ENCODE peak calls at places on chromosomes 12 and 14, in five cellular contexts. One of them, this sample, is unnamed.

GRCh38 chr12:105705765-105706164 is 375.3 kb downstream of the C12orf75 start:
- DNase-seq in cardiac muscle cell: peak; percentile 73
- DNase-seq in GM23338: peak; percentile 81
- DNase-seq in transverse colon: peak; percentile 53
- DNase-seq in lung: no peak
- DNase-seq in this sample: peak; percentile 29

GRCh38 chr14:72892103-72892878 is 1.6 kb downstream of the DPF3 start:
- DNase-seq in cardiac muscle cell: peak; percentile 82
- DNase-seq in GM23338: peak; percentile 71
- DNase-seq in transverse colon: peak; percentile 30
- DNase-seq in lung: no peak
- DNase-seq in this sample: peak; percentile 48

GRCh38 chr12:28583771-28584261 is 393.6 kb downstream of the CCDC91 start:
- DNase-seq in cardiac muscle cell: no peak
- DNase-seq in GM23338: peak; percentile 40
- DNase-seq in transverse colon: no peak
- DNase-seq in lung: no peak
- DNase-seq in this sample: no peak

GRCh38 chr14:65948302-65948701 is 535.8 kb downstream of the FUT8 start:
- DNase-seq in cardiac muscle cell: no peak
- DNase-seq in GM23338: peak; percentile 17
- DNase-seq in transverse colon: no peak
- DNase-seq in lung: no peak
- DNase-seq in this sample: no peak

GRCh38 chr12:132238487-132239248 is 90.7 kb downstream of the GALNT9 start:
- DNase-seq in cardiac muscle cell: no peak
- DNase-seq in GM23338: no peak
- DNase-seq in transverse colon: no peak
- DNase-seq in lung: no peak
- DNase-seq in this sample: no peak

GRCh38 chr14:100526057-100526456 is 61.2 kb downstream of the BEGAIN start:
- DNase-seq in cardiac muscle cell: no peak
- DNase-seq in GM23338: no peak
- DNase-seq in transverse colon: no peak
- DNase-seq in lung: no peak
- DNase-seq in this sample: no peak

GRCh38 chr14:67622675-67623074 is 3.0 kb downstream of the ARG2 start:
- DNase-seq in cardiac muscle cell: peak; percentile 86
- DNase-seq in GM23338: peak; percentile 77
- DNase-seq in transverse colon: no peak
- DNase-seq in lung: no peak
- DNase-seq in this sample: no peak

GRCh38 chr12:15842106-15842505 is 40.1 kb upstream of the STRAP start:
- DNase-seq in cardiac muscle cell: no peak
- DNase-seq in GM23338: no peak
- DNase-seq in transverse colon: no peak
- DNase-seq in lung: no peak
- DNase-seq in this sample: no peak

GRCh38 chr14:99524091-99524661 is 43.0 kb downstream of the CCNK start:
- DNase-seq in cardiac muscle cell: no peak
- DNase-seq in GM23338: no peak
- DNase-seq in transverse colon: peak; percentile 41
- DNase-seq in lung: no peak
- DNase-seq in this sample: no peak

GRCh38 chr14:61564623-61565091 is 130.7 kb upstream of the HIF1A start:
- DNase-seq in cardiac muscle cell: no peak
- DNase-seq in GM23338: peak; percentile 17
- DNase-seq in transverse colon: no peak
- DNase-seq in lung: no peak
- DNase-seq in this sample: no peak

GRCh38 chr12:114681149-114681849 is 2.7 kb downstream of the TBX3 start:
- DNase-seq in cardiac muscle cell: no peak
- DNase-seq in GM23338: no peak
- DNase-seq in transverse colon: peak; percentile 40
- DNase-seq in lung: no peak
- DNase-seq in this sample: no peak

GRCh38 chr12:18383203-18383602 is 121.9 kb downstream of the PIK3C2G start:
- DNase-seq in cardiac muscle cell: peak; percentile 49
- DNase-seq in GM23338: peak; percentile 52
- DNase-seq in transverse colon: no peak
- DNase-seq in lung: no peak
- DNase-seq in this sample: no peak

GRCh38 chr14:22740020-22740419 is 26.5 kb upstream of the OXA1L start:
- DNase-seq in cardiac muscle cell: no peak
- DNase-seq in GM23338: no peak
- DNase-seq in transverse colon: no peak
- DNase-seq in lung: no peak
- DNase-seq in this sample: no peak

GRCh38 chr12:16555630-16556029 is 50.3 kb downstream of the LMO3 start:
- DNase-seq in cardiac muscle cell: no peak
- DNase-seq in GM23338: peak; percentile 60
- DNase-seq in transverse colon: no peak
- DNase-seq in lung: no peak
- DNase-seq in this sample: no peak

GRCh38 chr12:106693421-106693820 is 81.1 kb upstream of the RIC8B start:
- DNase-seq in cardiac muscle cell: no peak
- DNase-seq in GM23338: no peak
- DNase-seq in transverse colon: no peak
- DNase-seq in lung: no peak
- DNase-seq in this sample: no peak

GRCh38 chr14:102015771-102016170 is 51.4 kb downstream of the DYNC1H1 start:
- DNase-seq in cardiac muscle cell: no peak
- DNase-seq in GM23338: no peak
- DNase-seq in transverse colon: no peak
- DNase-seq in lung: no peak
- DNase-seq in this sample: no peak
- H3K4me3 ChIP-seq in cardiac muscle cell: no peak overlapping the region
- H3K4me3 ChIP-seq in GM23338: no peak overlapping the region
- H3K4me3 ChIP-seq in transverse colon: no peak overlapping the region
- H3K4me3 ChIP-seq in lung: no peak overlapping the region
- H3K4me3 ChIP-seq in this sample: no peak overlapping the region

DNA sequence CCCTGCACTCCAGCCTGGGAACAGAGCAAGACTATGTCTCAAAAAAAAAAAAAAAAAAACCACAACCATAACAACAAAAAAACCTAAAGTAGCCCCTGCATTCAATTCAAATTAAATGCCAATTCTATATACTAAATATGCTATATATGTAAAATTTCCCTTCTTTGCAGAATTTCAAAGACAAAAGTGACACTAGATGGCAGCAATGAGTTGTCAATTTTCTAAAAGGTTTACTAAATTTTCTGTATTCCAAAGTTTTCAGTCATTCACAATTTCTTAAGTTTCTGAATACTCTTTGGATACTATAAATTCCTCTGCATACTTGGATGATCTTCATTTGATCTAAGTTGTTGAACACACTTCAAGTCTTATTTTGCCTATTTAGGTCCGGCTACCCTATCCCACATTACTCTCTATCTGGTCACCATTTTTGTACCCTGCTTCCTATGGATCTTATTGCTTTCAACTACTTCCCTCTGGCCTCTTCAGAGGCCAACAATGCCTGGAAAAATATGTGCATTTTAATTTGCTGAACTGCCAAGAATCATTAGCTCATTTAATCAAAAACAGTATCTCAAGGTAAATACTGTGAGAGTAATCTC is 27.9 kb downstream of the HNRNPC start:
- DNase-seq in cardiac muscle cell: no peak
- DNase-seq in GM23338: peak; percentile 39
- DNase-seq in transverse colon: no peak
- DNase-seq in lung: no peak
- DNase-seq in this sample: no peak
- TF ChIP-seq CTCF in cardiac muscle cell: peak; percentile 41
- TF ChIP-seq CTCF in GM23338: no peak
- TF ChIP-seq CTCF in transverse colon: peak; percentile 29
- TF ChIP-seq CTCF in lung: no peak
- TF ChIP-seq CTCF in this sample: peak; percentile 36

DNA sequence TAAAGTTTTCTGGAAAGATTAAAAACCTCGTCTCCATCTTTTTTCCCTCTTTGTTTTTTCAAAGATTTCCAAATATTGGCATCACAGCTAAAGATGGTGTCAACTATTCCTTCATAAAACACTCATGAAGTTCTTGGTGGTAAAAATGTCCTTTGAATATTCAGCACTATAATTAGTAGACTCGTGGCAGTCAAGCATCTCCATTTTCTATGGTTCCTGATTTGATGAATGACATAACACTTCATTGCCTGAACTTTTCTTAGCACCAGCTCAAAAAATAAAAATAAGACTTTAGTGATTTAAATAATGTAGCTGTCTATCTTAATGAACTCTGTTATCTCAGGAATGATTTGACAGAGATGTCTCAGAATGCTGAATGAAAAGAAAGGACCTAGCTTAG is 19.7 kb downstream of the UBE2N start:
- DNase-seq in cardiac muscle cell: no peak
- DNase-seq in GM23338: no peak
- DNase-seq in transverse colon: no peak
- DNase-seq in lung: no peak
- DNase-seq in this sample: no peak
- H3K4me1 ChIP-seq in cardiac muscle cell: peaks cover 44% of the 10 kb centered on the region
- H3K4me1 ChIP-seq in GM23338: peaks cover 64% of the 10 kb centered on the region
- H3K4me1 ChIP-seq in transverse colon: peaks cover 28% of the 10 kb centered on the region
- H3K4me1 ChIP-seq in lung: peaks cover 4% of the 10 kb centered on the region
- H3K4me1 ChIP-seq in this sample: peaks cover 7% of the 10 kb centered on the region

GRCh38 chr12:57837779-57838562 is 8.6 kb downstream of the CTDSP2 start:
- DNase-seq in cardiac muscle cell: peak; percentile 55
- DNase-seq in GM23338: peak; percentile 79
- DNase-seq in transverse colon: no peak
- DNase-seq in lung: peak; percentile 82
- DNase-seq in this sample: no peak
- H3K4me3 ChIP-seq in cardiac muscle cell: no peak overlapping the region
- H3K4me3 ChIP-seq in GM23338: peak overlapping the region; percentile 29
- H3K4me3 ChIP-seq in transverse colon: no peak overlapping the region
- H3K4me3 ChIP-seq in lung: no peak overlapping the region
- H3K4me3 ChIP-seq in this sample: no peak overlapping the region

DNA sequence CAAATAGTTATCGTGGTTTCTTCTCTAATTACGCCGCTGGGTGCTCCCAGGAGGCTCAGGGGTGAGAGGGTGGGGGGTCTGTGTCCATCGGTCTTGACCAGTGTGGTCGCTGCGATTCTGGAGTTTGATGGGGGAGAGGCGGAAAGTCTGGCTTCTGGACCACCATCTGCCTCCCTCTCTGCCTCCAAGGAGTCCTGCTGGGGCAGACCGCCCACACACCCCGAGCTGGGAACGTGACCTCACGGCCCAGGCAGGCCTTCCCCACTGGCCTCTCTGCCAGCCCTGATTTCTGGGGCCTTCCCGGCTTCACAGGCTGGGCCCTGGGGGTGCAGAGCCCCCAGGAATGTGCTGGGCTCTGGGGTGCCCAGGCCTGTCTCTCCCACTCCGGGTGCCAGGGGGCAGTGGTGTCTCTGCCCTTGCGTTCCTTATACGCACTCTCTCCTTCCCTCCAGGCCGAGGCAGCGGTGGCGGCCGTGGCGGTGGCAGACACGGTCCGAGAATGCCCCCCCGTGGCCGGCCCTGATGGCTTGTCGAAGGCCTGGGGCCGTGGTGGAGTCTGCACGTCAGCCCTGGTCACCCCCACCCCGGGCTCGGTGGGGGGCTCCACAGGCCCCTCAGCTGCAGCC is 19.0 kb downstream of the KIF26A start:
- DNase-seq in cardiac muscle cell: no peak
- DNase-seq in GM23338: no peak
- DNase-seq in transverse colon: no peak
- DNase-seq in lung: no peak
- DNase-seq in this sample: peak; percentile 80
- TF ChIP-seq CTCF in cardiac muscle cell: no peak
- TF ChIP-seq CTCF in GM23338: peak; percentile 42
- TF ChIP-seq CTCF in transverse colon: no peak
- TF ChIP-seq CTCF in lung: no peak
- TF ChIP-seq CTCF in this sample: peak; percentile 60

DNA sequence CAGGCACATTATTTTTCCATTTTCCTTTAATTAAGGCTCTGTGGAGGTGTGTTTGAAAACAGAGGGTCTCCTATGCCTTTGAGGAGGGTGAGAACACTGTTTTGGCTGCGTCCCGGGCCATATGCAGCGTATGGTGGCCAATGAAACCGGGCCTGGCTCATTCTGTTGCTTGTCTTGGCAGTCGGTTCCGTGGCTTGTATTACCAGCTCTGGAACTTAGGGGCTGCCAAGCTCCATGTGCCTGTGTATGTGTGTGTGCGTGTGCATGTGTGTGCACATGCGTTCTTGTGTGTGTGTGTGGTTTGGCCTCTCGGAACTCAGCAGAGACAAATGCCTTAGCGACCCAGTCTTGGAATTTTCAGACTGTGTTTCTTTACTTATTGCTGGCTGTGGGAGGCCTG is 2.7 kb downstream of the JDP2 start:
- DNase-seq in cardiac muscle cell: no peak
- DNase-seq in GM23338: no peak
- DNase-seq in transverse colon: no peak
- DNase-seq in lung: no peak
- DNase-seq in this sample: no peak
- H3K4me1 ChIP-seq in cardiac muscle cell: peaks cover 25% of the 10 kb centered on the region
- H3K4me1 ChIP-seq in GM23338: peaks cover 25% of the 10 kb centered on the region
- H3K4me1 ChIP-seq in transverse colon: peaks cover 64% of the 10 kb centered on the region
- H3K4me1 ChIP-seq in lung: peaks cover 27% of the 10 kb centered on the region
- H3K4me1 ChIP-seq in this sample: peaks cover 6% of the 10 kb centered on the region

GRCh38 chr12:130714091-130714590 is 2.0 kb downstream of the RIMBP2 start:
- DNase-seq in cardiac muscle cell: peak; percentile 15
- DNase-seq in GM23338: peak; percentile 22
- DNase-seq in transverse colon: no peak
- DNase-seq in lung: no peak
- DNase-seq in this sample: peak; percentile 58
- H3K4me3 ChIP-seq in cardiac muscle cell: peak overlapping the region; percentile 3
- H3K4me3 ChIP-seq in GM23338: peak overlapping the region; percentile 74
- H3K4me3 ChIP-seq in transverse colon: peak overlapping the region; percentile 39
- H3K4me3 ChIP-seq in lung: peak overlapping the region; percentile 7
- H3K4me3 ChIP-seq in this sample: peak overlapping the region; percentile 90

DNA sequence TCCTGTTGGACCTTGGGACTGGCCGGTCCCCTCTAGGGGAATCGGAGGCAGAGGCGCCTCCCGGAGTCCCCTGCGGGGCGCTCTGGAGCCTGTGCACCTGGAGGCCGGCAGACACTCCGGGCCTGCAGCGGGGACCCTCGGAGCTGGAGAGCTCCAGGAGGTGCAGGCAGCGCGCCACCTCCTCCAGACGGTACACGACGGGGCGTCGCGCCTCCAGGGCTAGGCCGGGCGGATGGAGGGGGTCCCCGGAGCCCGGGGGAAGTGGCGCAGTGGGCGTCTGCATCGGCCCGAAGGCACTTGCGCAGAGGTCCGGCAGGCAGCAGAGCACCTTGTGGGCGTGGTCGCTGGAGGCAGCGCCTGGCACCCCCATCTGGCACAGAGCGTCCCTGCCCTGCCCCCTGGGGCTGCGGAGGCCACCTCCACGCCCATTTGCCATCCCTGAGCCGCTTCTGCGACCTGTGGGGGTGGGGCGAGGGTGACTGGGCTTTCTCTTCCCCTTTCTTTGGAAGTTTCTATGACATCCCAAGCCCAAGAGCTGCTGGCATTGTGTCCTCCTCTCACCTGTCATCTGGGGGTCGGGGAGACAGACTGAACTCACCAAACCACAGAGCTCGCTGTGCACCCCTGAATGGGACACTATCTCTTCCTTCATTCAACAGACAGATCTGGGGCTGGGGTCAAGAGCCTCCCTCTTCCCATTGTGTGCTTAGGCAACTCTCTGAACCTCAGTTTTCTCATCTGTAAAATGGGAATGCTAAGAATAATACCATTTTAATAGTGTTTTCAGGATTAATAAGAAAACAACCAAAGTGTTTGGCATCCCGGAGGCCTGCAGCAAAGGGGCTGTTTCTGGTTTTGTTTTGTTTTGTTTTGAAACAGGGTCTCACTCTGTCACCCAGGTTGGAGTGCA is 37.5 kb upstream of the CORO1C start:
- DNase-seq in cardiac muscle cell: peak; percentile 43
- DNase-seq in GM23338: peak; percentile 80
- DNase-seq in transverse colon: peak; percentile 89
- DNase-seq in lung: peak; percentile 45
- DNase-seq in this sample: peak; percentile 71
- TF ChIP-seq CTCF in cardiac muscle cell: peak; percentile 2
- TF ChIP-seq CTCF in GM23338: peak; percentile 24
- TF ChIP-seq CTCF in transverse colon: no peak
- TF ChIP-seq CTCF in lung: no peak
- TF ChIP-seq CTCF in this sample: no peak

GRCh38 chr12:47801170-47801903 is 18.4 kb downstream of the HDAC7 start:
- DNase-seq in cardiac muscle cell: no peak
- DNase-seq in GM23338: no peak
- DNase-seq in transverse colon: no peak
- DNase-seq in lung: no peak
- DNase-seq in this sample: no peak
- H3K4me1 ChIP-seq in cardiac muscle cell: peaks cover 18% of the 10 kb centered on the region
- H3K4me1 ChIP-seq in GM23338: peaks cover 3% of the 10 kb centered on the region
- H3K4me1 ChIP-seq in transverse colon: peaks cover 72% of the 10 kb centered on the region
- H3K4me1 ChIP-seq in lung: peaks cover 55% of the 10 kb centered on the region
- H3K4me1 ChIP-seq in this sample: peaks cover 9% of the 10 kb centered on the region

This sample was measured in BE2C.